ENCODE peak calls at places on chromosomes 5 and 9, in seven cellular contexts. Y is mammary epithelial cell, Z is heart left ventricle, O is neural progenitor cell, J is pancreas, N is thoracic aorta, Q is stomach. R is an unnamed sample. For H3K27me3, the result is how much of the 10 kb centered on the place peaks cover.

GRCh38 chr5:53029608-53030007 is 40.5 kb downstream of the ITGA2 start:
- DNase-seq in Y (no peak), Z (no peak), O (no peak), J (no peak), N (no peak), Q (no peak), R (no peak)

GRCh38 chr5:152372875-152373274 is 32.2 kb downstream of the NMUR2 start:
- DNase-seq in Y (peak), Z (no peak), O (no peak), J (no peak), N (no peak), Q (no peak), R (no peak)

GRCh38 chr9:108855529-108855886 is 278 bp downstream of the ACTL7B start:
- DNase-seq in Y (no peak), Z (no peak), O (no peak), J (no peak), N (no peak), Q (no peak), R (no peak)

GRCh38 chr9:93899609-93900435 is 55.3 kb downstream of the BARX1 start:
- DNase-seq in Y (no peak), Z (no peak), O (no peak), J (no peak), N (no peak), Q (no peak), R (no peak)

GRCh38 chr5:177967221-177967887 is 28.7 kb downstream of the PROP1 start:
- DNase-seq in Y (no peak), Z (no peak), O (no peak), J (no peak), N (no peak), Q (no peak), R (no peak)

GRCh38 chr5:132427285-132428146 is 58.0 kb downstream of the SLC22A5 start:
- DNase-seq in Y (no peak), Z (peak), O (no peak), J (no peak), N (no peak), Q (peak), R (peak)

GRCh38 chr9:131398204-131398603 is 4.3 kb downstream of the PRRC2B start:
- DNase-seq in Y (peak), Z (no peak), O (no peak), J (no peak), N (no peak), Q (peak), R (peak)

GRCh38 chr9:16505159-16505558 is 365.3 kb downstream of the BNC2 start:
- DNase-seq in Y (no peak), Z (no peak), O (no peak), J (no peak), N (no peak), Q (peak), R (no peak)

GRCh38 chr5:58127486-58128220 is 332.2 kb downstream of the PLK2 start:
- DNase-seq in Y (no peak), Z (no peak), O (no peak), J (no peak), N (no peak), Q (peak), R (no peak)

GRCh38 chr5:177495243-177496060 is 2.0 kb downstream of the PDLIM7 start:
- DNase-seq in Y (peak), Z (peak), O (peak), J (peak), N (peak), Q (peak), R (no peak)

GRCh38 chr5:109394806-109395205 is 15.0 kb downstream of the PJA2 start:
- DNase-seq in Y (no peak), Z (no peak), O (no peak), J (no peak), N (no peak), Q (no peak), R (no peak)

GRCh38 chr9:99224445-99224844 is 2.4 kb downstream of the SEC61B start:
- DNase-seq in Y (no peak), Z (no peak), O (no peak), J (no peak), N (no peak), Q (no peak), R (no peak)

GRCh38 chr9:23850242-23851023 is 24.4 kb upstream of the ELAVL2 start:
- DNase-seq in Y (peak), Z (no peak), O (peak), J (peak), N (no peak), Q (no peak), R (no peak)

GRCh38 chr5:57195060-57195459 is 21.2 kb downstream of the GPBP1 start:
- DNase-seq in Y (no peak), Z (no peak), O (no peak), J (no peak), N (no peak), Q (no peak), R (no peak)

GRCh38 chr9:96044401-96044800 is 168.9 kb downstream of the ERCC6L2 start:
- DNase-seq in Y (no peak), Z (no peak), O (no peak), J (no peak), N (no peak), Q (no peak), R (no peak)

GRCh38 chr5:53366245-53366644 is 114.2 kb upstream of the FST start:
- DNase-seq in Y (peak), Z (no peak), O (no peak), J (no peak), N (no peak), Q (no peak), R (no peak)

GRCh38 chr9:120478208-120478607 is 101.8 kb downstream of the CDK5RAP2 start:
- DNase-seq in Y (no peak), Z (no peak), O (no peak), J (no peak), N (no peak), Q (no peak), R (no peak)

GRCh38 chr9:99368341-99369326 is 146.6 kb downstream of the SEC61B start:
- DNase-seq in Y (peak), Z (peak), O (peak), J (no peak), N (peak), Q (no peak), R (no peak)

GRCh38 chr5:141412853-141413539 is at the start of gene PCDHGA10:
- DNase-seq in Y (peak), Z (no peak), O (peak), J (peak), N (no peak), Q (peak), R (no peak)

GRCh38 chr9:133731876-133732321 is 6.3 kb downstream of the SARDH start:
- DNase-seq in Y (peak), Z (no peak), O (peak), J (peak), N (no peak), Q (peak), R (no peak)

GRCh38 chr5:95390812-95391492 is at the start of gene FAM81B:
- DNase-seq in Y (no peak), Z (no peak), O (no peak), J (no peak), N (no peak), Q (no peak), R (no peak)

GRCh38 chr5:90020575-90021535 is 388.7 kb downstream of the CETN3 start:
- DNase-seq in Y (peak), Z (no peak), O (no peak), J (no peak), N (no peak), Q (no peak), R (no peak)

GRCh38 chr9:118503236-118503635 is 799.0 kb downstream of the TLR4 start:
- DNase-seq in Y (peak), Z (no peak), O (no peak), J (no peak), N (no peak), Q (no peak), R (no peak)

GRCh38 chr9:117487555-117488175 is 72.8 kb upstream of the ASTN2 start:
- DNase-seq in Y (peak), Z (peak), O (peak), J (peak), N (peak), Q (peak), R (peak)

GRCh38 chr5:173774212-173774850 is 113.8 kb upstream of the CPEB4 start:
- DNase-seq in Y (no peak), Z (peak), O (no peak), J (no peak), N (no peak), Q (no peak), R (no peak)

GRCh38 chr9:136110082-136111061 is 8.3 kb downstream of the TMEM250 start:
- DNase-seq in Y (no peak), Z (no peak), O (peak), J (no peak), N (no peak), Q (no peak), R (no peak)

GRCh38 chr5:174733091-174733690 is 8.8 kb downstream of the MSX2 start:
- DNase-seq in Y (no peak), Z (no peak), O (peak), J (no peak), N (no peak), Q (no peak), R (no peak)

GRCh38 chr5:57338068-57338848 is 144.4 kb downstream of the ACTBL2 start:
- DNase-seq in Y (peak), Z (no peak), O (peak), J (no peak), N (no peak), Q (no peak), R (no peak)

GRCh38 chr9:123157216-123157615 is 111.2 kb downstream of the STRBP start:
- DNase-seq in Y (no peak), Z (no peak), O (no peak), J (no peak), N (no peak), Q (no peak), R (no peak)

GRCh38 chr9:112786834-112787520 is 36.4 kb downstream of the SNX30 start:
- DNase-seq in Y (no peak), Z (no peak), O (no peak), J (no peak), N (no peak), Q (no peak), R (no peak)
- H3K27ac ChIP-seq in Y (no peak), Z (no peak), O (no peak), J (no peak), N (no peak), Q (no peak), R (no peak)

GRCh38 chr5:10304932-10305331 is 2.8 kb downstream of the CMBL start:
- DNase-seq in Y (no peak), Z (no peak), O (no peak), J (no peak), N (no peak), Q (no peak), R (no peak)
- TF ChIP-seq CTCF in Y (no peak), Z (no peak), O (no peak), J (no peak), N (no peak), Q (no peak), R (no peak)

DNA sequence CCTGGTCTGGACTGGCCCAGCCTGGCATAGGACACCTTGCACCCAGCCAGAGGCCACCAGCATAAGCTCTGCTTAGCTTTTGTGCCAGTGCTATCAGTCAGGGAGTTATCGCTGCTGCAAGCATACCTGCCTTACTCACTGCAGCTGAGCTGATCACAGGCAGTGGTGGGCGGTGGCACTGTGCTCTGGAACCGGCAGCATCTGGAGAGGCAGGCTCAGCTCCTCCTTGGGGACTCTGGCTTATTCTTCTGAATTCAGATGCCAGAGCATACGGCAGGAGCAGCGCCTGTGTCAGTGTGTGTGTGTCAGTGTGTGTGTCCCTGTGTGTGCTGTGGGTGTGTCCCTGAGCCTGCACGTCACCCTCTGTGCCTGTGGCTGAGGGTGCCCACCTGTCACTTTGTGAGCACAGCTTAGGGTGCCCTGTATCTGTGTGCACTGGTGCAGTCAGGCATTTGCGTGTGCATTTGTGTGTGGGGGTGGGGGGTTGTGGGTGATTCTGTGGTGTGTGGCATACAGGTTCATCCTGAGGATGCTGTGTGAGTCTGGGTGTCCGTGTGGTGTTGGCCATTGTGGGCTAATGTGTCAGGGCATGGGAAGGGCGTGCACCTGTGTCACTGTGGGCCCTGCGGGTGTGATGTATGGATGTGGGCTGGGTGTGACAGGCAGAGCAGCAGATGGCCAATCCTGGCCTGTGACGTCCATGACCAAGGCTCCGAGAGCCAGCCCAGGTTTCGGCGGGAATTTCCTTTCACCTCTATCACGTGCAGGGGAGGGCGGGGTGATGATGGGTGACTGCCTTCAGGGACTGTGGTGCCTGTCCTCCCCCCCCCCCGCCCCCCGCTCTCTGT is 23.5 kb downstream of the LMX1B start:
- DNase-seq in Y (peak), Z (no peak), O (no peak), J (no peak), N (no peak), Q (no peak), R (no peak)
- H3K27me3 ChIP-seq in Y (under half), Z (half or more), O (half or more), J (under half), N (under half), Q (under half), R (half or more)

GRCh38 chr5:148829248-148829594 is 2.8 kb downstream of the ADRB2 start:
- DNase-seq in Y (no peak), Z (no peak), O (no peak), J (no peak), N (no peak), Q (no peak), R (no peak)

GRCh38 chr5:148828461-148829247 is 2.2 kb downstream of the ADRB2 start:
- DNase-seq in Y (peak), Z (no peak), O (no peak), J (no peak), N (no peak), Q (no peak), R (no peak)

GRCh38 chr5:148829734-148830133 is 3.3 kb downstream of the ADRB2 start:
- DNase-seq in Y (no peak), Z (no peak), O (no peak), J (no peak), N (no peak), Q (no peak), R (no peak)

GRCh38 chr5:148827723-148828122 is 1.3 kb downstream of the ADRB2 start:
- DNase-seq in Y (peak), Z (no peak), O (no peak), J (no peak), N (no peak), Q (no peak), R (no peak)

GRCh38 chr5:148826082-148826971 is at the start of gene ADRB2:
- DNase-seq in Y (peak), Z (peak), O (peak), J (peak), N (peak), Q (peak), R (peak)
- H3K27ac ChIP-seq in Y (peak), Z (peak), O (no peak), J (peak), N (peak), Q (peak), R (peak)

GRCh38 chr9:3441197-3441816 is 84.5 kb downstream of the RFX3 start:
- DNase-seq in Y (peak), Z (peak), O (peak), J (no peak), N (no peak), Q (peak), R (no peak)
- TF ChIP-seq CTCF in Y (peak), Z (peak), O (peak), J (no peak), N (no peak), Q (peak), R (peak)

GRCh38 chr5:93577807-93578178 is 3.2 kb downstream of the NR2F1-AS1 start:
- DNase-seq in Y (no peak), Z (no peak), O (no peak), J (no peak), N (no peak), Q (no peak), R (no peak)
- H3K27me3 ChIP-seq in Y (under half), Z (half or more), O (half or more), J (under half), N (under half), Q (half or more), R (half or more)